ENCODE peak calls at places on chromosome 11, in four cellular contexts. D is NCI-H2081, I is brain microvascular endothelial cell, K is NCI-H1417. J is an unnamed sample.

GRCh38 chr11:97259884-97260283 is 870.1 kb downstream of the JRKL start:
- DNase-seq in I (no peak), D (no peak), K (no peak), J (no peak)

GRCh38 chr11:36421546-36422155 is 88.4 kb downstream of the TRAF6 start:
- DNase-seq in D (no peak), K (no peak), I (no peak), J (no peak)

GRCh38 chr11:73866586-73866996 is 10.1 kb downstream of the COA4 start:
- DNase-seq in K (no peak), D (no peak), I (peak), J (no peak)

GRCh38 chr11:1834132-1834610 is 619 bp upstream of the SYT8 start:
- DNase-seq in D (no peak), I (no peak), K (peak), J (no peak)

GRCh38 chr11:88105952-88106351 is 69.3 kb downstream of the RAB38 start:
- DNase-seq in K (no peak), D (no peak), I (no peak), J (no peak)

GRCh38 chr11:19316434-19316833 is 75.7 kb upstream of the E2F8 start:
- DNase-seq in D (no peak), K (no peak), I (no peak), J (no peak)

GRCh38 chr11:124194696-124195418 is 11.7 kb downstream of the OR10D3 start:
- DNase-seq in D (peak), K (peak), I (peak), J (no peak)

GRCh38 chr11:104625246-104625645 is 273.0 kb downstream of the CASP12 start:
- DNase-seq in D (no peak), K (no peak), I (peak), J (no peak)

GRCh38 chr11:40403321-40403720 is 1056.1 kb downstream of the LRRC4C start:
- DNase-seq in K (no peak), D (no peak), I (no peak), J (no peak)